ENCODE peak calls at places on chromosomes 3 and 15, in five cellular contexts. One of them, this sample, is unnamed.

GRCh38 chr15:89472785-89473256 is 23.6 kb downstream of the RHCG start:
- DNase-seq in adrenal gland: peak; percentile 24
- DNase-seq in Peyer's patch: peak; percentile 72
- DNase-seq in testis: peak; percentile 48
- DNase-seq in stomach: peak; percentile 28
- DNase-seq in this sample: no peak

GRCh38 chr3:142604940-142605339 is 8.7 kb downstream of the PLS1 start:
- DNase-seq in stomach: no peak
- DNase-seq in adrenal gland: no peak
- DNase-seq in Peyer's patch: no peak
- DNase-seq in testis: no peak
- DNase-seq in this sample: no peak

GRCh38 chr15:31024330-31024729 is 32.9 kb upstream of the MTMR10 start:
- DNase-seq in adrenal gland: no peak
- DNase-seq in testis: no peak
- DNase-seq in stomach: no peak
- DNase-seq in Peyer's patch: no peak
- DNase-seq in this sample: no peak

GRCh38 chr3:43632269-43632733 is 10.5 kb upstream of the ANO10 start:
- DNase-seq in adrenal gland: no peak
- DNase-seq in testis: no peak
- DNase-seq in Peyer's patch: no peak
- DNase-seq in stomach: no peak
- DNase-seq in this sample: no peak

GRCh38 chr3:169818330-169818729 is 5.6 kb upstream of the LRRC34 start:
- DNase-seq in testis: no peak
- DNase-seq in stomach: no peak
- DNase-seq in adrenal gland: no peak
- DNase-seq in Peyer's patch: no peak
- DNase-seq in this sample: no peak

GRCh38 chr3:118984699-118985098 is 49.9 kb downstream of the IGSF11 start:
- DNase-seq in Peyer's patch: no peak
- DNase-seq in adrenal gland: no peak
- DNase-seq in testis: no peak
- DNase-seq in stomach: no peak
- DNase-seq in this sample: no peak

GRCh38 chr3:65026151-65026550 is 338.4 kb upstream of the ADAMTS9 start:
- DNase-seq in Peyer's patch: no peak
- DNase-seq in stomach: no peak
- DNase-seq in testis: no peak
- DNase-seq in adrenal gland: no peak
- DNase-seq in this sample: no peak

GRCh38 chr15:40052604-40053003 is 13.6 kb upstream of the SRP14 start:
- DNase-seq in Peyer's patch: peak; percentile 75
- DNase-seq in adrenal gland: no peak
- DNase-seq in stomach: no peak
- DNase-seq in testis: no peak
- DNase-seq in this sample: peak; percentile 26

GRCh38 chr15:65404196-65404872 is 18.4 kb downstream of the IGDCC4 start:
- DNase-seq in Peyer's patch: no peak
- DNase-seq in testis: no peak
- DNase-seq in adrenal gland: no peak
- DNase-seq in stomach: no peak
- DNase-seq in this sample: no peak

GRCh38 chr3:33246786-33247185 is 28.2 kb upstream of the SUSD5 start:
- DNase-seq in Peyer's patch: no peak
- DNase-seq in testis: no peak
- DNase-seq in adrenal gland: no peak
- DNase-seq in stomach: no peak
- DNase-seq in this sample: no peak

GRCh38 chr3:147404800-147405551 is 1.4 kb downstream of the ZIC4 start:
- DNase-seq in stomach: no peak
- DNase-seq in testis: no peak
- DNase-seq in Peyer's patch: no peak
- DNase-seq in adrenal gland: no peak
- DNase-seq in this sample: no peak

GRCh38 chr3:117706037-117706436 is 996.5 kb downstream of the TUSC7 start:
- DNase-seq in testis: no peak
- DNase-seq in adrenal gland: no peak
- DNase-seq in stomach: no peak
- DNase-seq in Peyer's patch: no peak
- DNase-seq in this sample: no peak

GRCh38 chr15:55279100-55279745 is 10.4 kb downstream of the RAB27A start:
- DNase-seq in stomach: no peak
- DNase-seq in adrenal gland: no peak
- DNase-seq in testis: no peak
- DNase-seq in Peyer's patch: no peak
- DNase-seq in this sample: no peak

DNA sequence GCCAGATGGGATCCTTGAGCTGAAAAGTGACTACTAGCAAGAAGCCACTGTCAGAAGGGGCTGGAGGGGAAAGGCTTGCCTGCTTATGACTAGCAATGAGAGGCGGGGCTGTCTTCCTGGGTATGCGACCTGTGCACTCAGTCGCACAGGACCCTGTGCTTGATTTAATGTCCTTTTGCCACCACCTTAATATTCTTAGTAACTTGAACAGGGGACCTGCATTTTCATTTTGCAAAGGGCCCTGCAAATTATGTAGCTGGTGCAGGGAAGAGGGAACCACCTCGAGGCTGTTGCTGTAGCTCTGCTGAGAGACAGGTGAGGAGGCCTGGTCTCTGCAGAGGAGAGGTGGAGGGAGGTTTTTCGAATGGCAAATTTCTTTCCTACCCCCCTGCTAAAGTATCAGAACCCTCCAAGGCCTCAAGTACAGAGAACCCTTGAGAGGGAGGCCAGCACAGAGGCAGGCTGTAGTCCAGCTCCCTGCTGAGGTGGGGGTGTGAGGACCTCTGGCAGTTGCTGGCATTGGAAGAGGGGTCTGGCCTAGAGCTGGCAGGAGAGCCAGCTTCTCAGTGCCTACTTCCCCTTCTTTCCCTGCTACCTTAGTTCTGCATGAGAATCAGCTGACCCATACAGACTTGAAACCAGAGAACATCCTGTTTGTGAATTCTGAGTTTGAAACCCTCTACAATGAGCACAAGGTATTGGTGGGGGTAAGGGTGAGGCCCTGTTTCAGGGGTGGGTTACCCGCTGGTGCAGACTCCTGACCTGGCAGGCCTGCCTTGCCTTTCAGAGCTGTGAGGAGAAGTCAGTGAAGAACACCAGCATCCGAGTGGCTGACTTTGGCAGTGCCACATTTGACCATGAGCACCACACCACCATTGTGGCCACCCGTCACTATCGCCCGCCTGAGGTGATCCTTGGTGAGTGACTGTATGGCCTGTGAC is 11.4 kb downstream of the CLK3 start:
- DNase-seq in Peyer's patch: peak; percentile 46
- DNase-seq in stomach: no peak
- DNase-seq in adrenal gland: no peak
- DNase-seq in testis: no peak
- DNase-seq in this sample: no peak
- H3K36me3 ChIP-seq in Peyer's patch: no peaks in the 10 kb centered on the region
- H3K36me3 ChIP-seq in stomach: peaks cover 100% of the 10 kb centered on the region
- H3K36me3 ChIP-seq in adrenal gland: no peaks in the 10 kb centered on the region
- H3K36me3 ChIP-seq in testis: no peaks in the 10 kb centered on the region
- H3K36me3 ChIP-seq in this sample: peaks cover 100% of the 10 kb centered on the region

DNA sequence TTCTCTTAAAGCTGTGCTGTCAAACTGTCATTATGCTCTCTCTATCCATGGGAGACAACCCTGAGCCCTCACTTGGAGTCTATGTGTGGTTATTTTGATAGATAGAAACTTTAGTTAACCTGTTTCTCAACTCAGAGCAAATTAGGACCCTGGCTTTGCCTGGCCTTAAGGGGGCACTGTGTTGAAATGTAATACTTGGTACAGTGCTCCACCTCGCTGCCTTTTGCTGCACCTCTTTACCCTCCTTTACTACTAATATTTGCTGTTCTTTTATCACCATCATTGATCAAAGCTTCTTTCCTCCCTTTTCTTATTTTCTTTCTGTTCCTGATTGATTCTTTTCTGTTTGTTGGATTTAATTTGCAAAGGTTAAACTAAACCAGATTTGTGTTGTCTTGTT is 34.3 kb downstream of the STT3B start:
- DNase-seq in adrenal gland: no peak
- DNase-seq in Peyer's patch: peak; percentile 47
- DNase-seq in testis: no peak
- DNase-seq in stomach: no peak
- DNase-seq in this sample: no peak
- TF ChIP-seq CTCF in adrenal gland: no peak
- TF ChIP-seq CTCF in Peyer's patch: no peak
- TF ChIP-seq CTCF in testis: no peak
- TF ChIP-seq CTCF in stomach: no peak
- TF ChIP-seq CTCF in this sample: no peak

GRCh38 chr3:120780977-120781376 is 38.4 kb downstream of the GTF2E1 start:
- DNase-seq in adrenal gland: peak; percentile 93
- DNase-seq in testis: no peak
- DNase-seq in Peyer's patch: no peak
- DNase-seq in stomach: peak; percentile 27
- DNase-seq in this sample: no peak
- TF ChIP-seq POLR2A in adrenal gland: peak; percentile 60
- TF ChIP-seq POLR2A in testis: no peak
- TF ChIP-seq POLR2A in Peyer's patch: no peak
- TF ChIP-seq POLR2A in stomach: no peak
- TF ChIP-seq POLR2A in this sample: no peak

GRCh38 chr3:191358929-191359328 is 28.6 kb upstream of the UTS2B start:
- DNase-seq in adrenal gland: no peak
- DNase-seq in stomach: no peak
- DNase-seq in testis: no peak
- DNase-seq in Peyer's patch: no peak
- DNase-seq in this sample: no peak
- H3K36me3 ChIP-seq in adrenal gland: no peaks in the 10 kb centered on the region
- H3K36me3 ChIP-seq in stomach: peaks cover 60% of the 10 kb centered on the region
- H3K36me3 ChIP-seq in testis: no peaks in the 10 kb centered on the region
- H3K36me3 ChIP-seq in Peyer's patch: no peaks in the 10 kb centered on the region
- H3K36me3 ChIP-seq in this sample: peaks cover 24% of the 10 kb centered on the region

GRCh38 chr3:4976109-4976508 is 3.1 kb upstream of the BHLHE40 start:
- DNase-seq in testis: peak; percentile 80
- DNase-seq in adrenal gland: peak; percentile 56
- DNase-seq in stomach: peak; percentile 48
- DNase-seq in Peyer's patch: peak; percentile 73
- DNase-seq in this sample: no peak
- TF ChIP-seq CTCF in testis: peak; percentile 35
- TF ChIP-seq CTCF in adrenal gland: peak; percentile 49
- TF ChIP-seq CTCF in stomach: no peak
- TF ChIP-seq CTCF in Peyer's patch: no peak
- TF ChIP-seq CTCF in this sample: no peak

GRCh38 chr15:66765478-66766281 is 63.6 kb downstream of the SMAD6 start:
- DNase-seq in Peyer's patch: peak; percentile 90
- DNase-seq in stomach: peak; percentile 97
- DNase-seq in adrenal gland: peak; percentile 58
- DNase-seq in testis: no peak
- DNase-seq in this sample: peak; percentile 60
- TF ChIP-seq POLR2A in Peyer's patch: no peak
- TF ChIP-seq POLR2A in stomach: no peak
- TF ChIP-seq POLR2A in adrenal gland: no peak
- TF ChIP-seq POLR2A in testis: no peak
- TF ChIP-seq POLR2A in this sample: no peak

GRCh38 chr15:74038707-74039655 is 43.4 kb downstream of the GOLGA6A start:
- DNase-seq in Peyer's patch: no peak
- DNase-seq in testis: no peak
- DNase-seq in stomach: no peak
- DNase-seq in adrenal gland: no peak
- DNase-seq in this sample: no peak

GRCh38 chr15:74040115-74040850 is 42.1 kb downstream of the GOLGA6A start:
- DNase-seq in stomach: no peak
- DNase-seq in Peyer's patch: peak; percentile 64
- DNase-seq in adrenal gland: peak; percentile 53
- DNase-seq in testis: peak; percentile 80
- DNase-seq in this sample: peak; percentile 90

GRCh38 chr15:74041311-74041756 is 41.0 kb downstream of the GOLGA6A start:
- DNase-seq in Peyer's patch: no peak
- DNase-seq in adrenal gland: no peak
- DNase-seq in stomach: no peak
- DNase-seq in testis: no peak
- DNase-seq in this sample: no peak

GRCh38 chr15:74037171-74038117 is 42.9 kb downstream of the PML start:
- DNase-seq in testis: no peak
- DNase-seq in stomach: no peak
- DNase-seq in adrenal gland: no peak
- DNase-seq in Peyer's patch: no peak
- DNase-seq in this sample: no peak

GRCh38 chr15:74039656-74040010 is 42.7 kb downstream of the GOLGA6A start:
- DNase-seq in adrenal gland: no peak
- DNase-seq in stomach: no peak
- DNase-seq in testis: no peak
- DNase-seq in Peyer's patch: no peak
- DNase-seq in this sample: no peak
- H3K36me3 ChIP-seq in adrenal gland: no peaks in the 10 kb centered on the region
- H3K36me3 ChIP-seq in stomach: peaks cover 65% of the 10 kb centered on the region
- H3K36me3 ChIP-seq in testis: no peaks in the 10 kb centered on the region
- H3K36me3 ChIP-seq in Peyer's patch: no peaks in the 10 kb centered on the region
- H3K36me3 ChIP-seq in this sample: peaks cover 15% of the 10 kb centered on the region

GRCh38 chr3:172666181-172666872 is 44.5 kb downstream of the NCEH1 start:
- DNase-seq in stomach: no peak
- DNase-seq in adrenal gland: no peak
- DNase-seq in Peyer's patch: no peak
- DNase-seq in testis: no peak
- DNase-seq in this sample: no peak
- TF ChIP-seq CTCF in stomach: no peak
- TF ChIP-seq CTCF in adrenal gland: no peak
- TF ChIP-seq CTCF in Peyer's patch: no peak
- TF ChIP-seq CTCF in testis: no peak
- TF ChIP-seq CTCF in this sample: no peak

GRCh38 chr3:187368251-187368733 is at the start of gene RTP4:
- DNase-seq in Peyer's patch: peak; percentile 48
- DNase-seq in stomach: no peak
- DNase-seq in testis: peak; percentile 32
- DNase-seq in adrenal gland: no peak
- DNase-seq in this sample: no peak
- TF ChIP-seq POLR2A in Peyer's patch: no peak
- TF ChIP-seq POLR2A in stomach: no peak
- TF ChIP-seq POLR2A in testis: no peak
- TF ChIP-seq POLR2A in adrenal gland: no peak
- TF ChIP-seq POLR2A in this sample: no peak

This sample was measured in sigmoid colon.